ENCODE peak calls at places on chromosomes 5 and 9, in seven cellular contexts. One of them, this sample, is unnamed.

GRCh38 chr5:66882592-66883227 is 286.5 kb downstream of the MAST4 start:
- DNase-seq in HepG2: no peak
- DNase-seq in K562: no peak
- DNase-seq in H1: no peak
- DNase-seq in GM12878: no peak
- DNase-seq in HCT116: no peak
- DNase-seq in SK-N-SH: no peak
- DNase-seq in this sample: no peak

GRCh38 chr5:152058267-152058666 is 133.6 kb upstream of the GLRA1 start:
- DNase-seq in H1: no peak
- DNase-seq in HCT116: no peak
- DNase-seq in K562: no peak
- DNase-seq in SK-N-SH: no peak
- DNase-seq in HepG2: no peak
- DNase-seq in GM12878: no peak
- DNase-seq in this sample: no peak

GRCh38 chr9:5721279-5722087 is 92.6 kb downstream of the RIC1 start:
- DNase-seq in H1: no peak
- DNase-seq in HepG2: peak
- DNase-seq in HCT116: no peak
- DNase-seq in GM12878: no peak
- DNase-seq in SK-N-SH: no peak
- DNase-seq in K562: no peak
- DNase-seq in this sample: no peak

GRCh38 chr5:122371511-122372151 is 59.6 kb downstream of the SNCAIP start:
- DNase-seq in GM12878: no peak
- DNase-seq in HepG2: no peak
- DNase-seq in H1: no peak
- DNase-seq in HCT116: no peak
- DNase-seq in SK-N-SH: no peak
- DNase-seq in K562: no peak
- DNase-seq in this sample: no peak

GRCh38 chr9:81375461-81376100 is 313.8 kb downstream of the TLE1 start:
- DNase-seq in HCT116: no peak
- DNase-seq in SK-N-SH: no peak
- DNase-seq in H1: no peak
- DNase-seq in GM12878: no peak
- DNase-seq in K562: no peak
- DNase-seq in HepG2: no peak
- DNase-seq in this sample: no peak

GRCh38 chr5:68478306-68479091 is 262.9 kb downstream of the PIK3R1 start:
- DNase-seq in HCT116: no peak
- DNase-seq in GM12878: no peak
- DNase-seq in H1: no peak
- DNase-seq in HepG2: no peak
- DNase-seq in SK-N-SH: no peak
- DNase-seq in K562: no peak
- DNase-seq in this sample: no peak

GRCh38 chr9:93010056-93010455 is 48.4 kb upstream of the SUSD3 start:
- DNase-seq in K562: no peak
- DNase-seq in HCT116: no peak
- DNase-seq in GM12878: no peak
- DNase-seq in HepG2: no peak
- DNase-seq in H1: no peak
- DNase-seq in SK-N-SH: peak
- DNase-seq in this sample: no peak

GRCh38 chr5:71573611-71574010 is 13.5 kb upstream of the MCCC2 start:
- DNase-seq in SK-N-SH: no peak
- DNase-seq in K562: no peak
- DNase-seq in GM12878: no peak
- DNase-seq in HCT116: no peak
- DNase-seq in H1: no peak
- DNase-seq in HepG2: peak
- DNase-seq in this sample: no peak

GRCh38 chr5:125660231-125660895 is 762.8 kb upstream of the GRAMD2B start:
- DNase-seq in SK-N-SH: no peak
- DNase-seq in HCT116: no peak
- DNase-seq in HepG2: no peak
- DNase-seq in K562: no peak
- DNase-seq in GM12878: no peak
- DNase-seq in H1: no peak
- DNase-seq in this sample: no peak

GRCh38 chr5:126801992-126802294 is 25.0 kb downstream of the LMNB1 start:
- DNase-seq in SK-N-SH: peak
- DNase-seq in K562: no peak
- DNase-seq in HepG2: peak
- DNase-seq in H1: no peak
- DNase-seq in HCT116: no peak
- DNase-seq in GM12878: no peak
- DNase-seq in this sample: no peak

GRCh38 chr5:65535529-65535987 is 27.4 kb downstream of the CENPK start:
- DNase-seq in H1: no peak
- DNase-seq in HepG2: no peak
- DNase-seq in GM12878: no peak
- DNase-seq in SK-N-SH: no peak
- DNase-seq in K562: no peak
- DNase-seq in HCT116: no peak
- DNase-seq in this sample: no peak

GRCh38 chr9:98018347-98018746 is 35.2 kb downstream of the ANP32B start:
- DNase-seq in GM12878: no peak
- DNase-seq in H1: no peak
- DNase-seq in HepG2: no peak
- DNase-seq in K562: no peak
- DNase-seq in HCT116: no peak
- DNase-seq in SK-N-SH: no peak
- DNase-seq in this sample: no peak

GRCh38 chr5:174935854-174936474 is 211.6 kb downstream of the MSX2 start:
- DNase-seq in HCT116: peak
- DNase-seq in SK-N-SH: peak
- DNase-seq in GM12878: no peak
- DNase-seq in K562: peak
- DNase-seq in HepG2: peak
- DNase-seq in H1: peak
- DNase-seq in this sample: peak

GRCh38 chr5:35041251-35041650 is 6.5 kb downstream of the AGXT2 start:
- DNase-seq in GM12878: no peak
- DNase-seq in HCT116: no peak
- DNase-seq in H1: no peak
- DNase-seq in HepG2: no peak
- DNase-seq in SK-N-SH: no peak
- DNase-seq in K562: no peak
- DNase-seq in this sample: no peak

GRCh38 chr9:35574578-35575104 is 30.4 kb upstream of the TESK1 start:
- DNase-seq in HepG2: no peak
- DNase-seq in GM12878: no peak
- DNase-seq in SK-N-SH: no peak
- DNase-seq in K562: no peak
- DNase-seq in HCT116: no peak
- DNase-seq in H1: no peak
- DNase-seq in this sample: peak

GRCh38 chr5:139458580-139459407 is 3.7 kb downstream of the ECSCR start:
- DNase-seq in K562: no peak
- DNase-seq in GM12878: peak
- DNase-seq in HepG2: no peak
- DNase-seq in SK-N-SH: no peak
- DNase-seq in H1: no peak
- DNase-seq in HCT116: no peak
- DNase-seq in this sample: no peak

GRCh38 chr5:83530186-83530585 is 58.6 kb downstream of the VCAN start:
- DNase-seq in H1: no peak
- DNase-seq in K562: no peak
- DNase-seq in HCT116: no peak
- DNase-seq in HepG2: no peak
- DNase-seq in GM12878: no peak
- DNase-seq in SK-N-SH: no peak
- DNase-seq in this sample: no peak

GRCh38 chr5:83527722-83528438 is 56.3 kb downstream of the VCAN start:
- DNase-seq in SK-N-SH: no peak
- DNase-seq in K562: no peak
- DNase-seq in H1: no peak
- DNase-seq in GM12878: no peak
- DNase-seq in HCT116: no peak
- DNase-seq in HepG2: no peak
- DNase-seq in this sample: no peak

GRCh38 chr5:83527191-83527590 is 55.6 kb downstream of the VCAN start:
- DNase-seq in SK-N-SH: no peak
- DNase-seq in HCT116: no peak
- DNase-seq in GM12878: no peak
- DNase-seq in K562: no peak
- DNase-seq in H1: no peak
- DNase-seq in HepG2: no peak
- DNase-seq in this sample: no peak

GRCh38 chr5:83526289-83526688 is 54.7 kb downstream of the VCAN start:
- DNase-seq in HCT116: no peak
- DNase-seq in SK-N-SH: no peak
- DNase-seq in GM12878: no peak
- DNase-seq in HepG2: no peak
- DNase-seq in K562: no peak
- DNase-seq in H1: no peak
- DNase-seq in this sample: no peak

DNA sequence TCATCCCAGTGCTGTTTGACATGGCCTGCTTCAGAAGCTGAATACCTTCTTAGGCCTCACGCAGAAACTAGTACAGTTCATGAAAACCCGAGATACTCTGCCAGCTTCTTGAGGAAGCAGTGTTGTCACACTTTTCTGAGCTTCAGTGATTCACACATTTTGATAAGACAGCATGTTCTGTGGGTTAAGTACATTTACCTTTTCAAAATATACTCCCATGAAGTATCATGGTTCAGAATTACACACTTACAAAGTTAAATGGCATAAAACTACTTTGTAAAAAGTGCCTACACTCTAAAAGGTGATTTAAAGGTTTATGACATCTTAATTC is 56.9 kb downstream of the VCAN start:
- DNase-seq in HepG2: no peak
- DNase-seq in SK-N-SH: no peak
- DNase-seq in H1: no peak
- DNase-seq in HCT116: no peak
- DNase-seq in GM12878: no peak
- DNase-seq in K562: no peak
- DNase-seq in this sample: no peak
- TF ChIP-seq JUND in HepG2: no peak
- TF ChIP-seq JUND in SK-N-SH: no peak
- TF ChIP-seq JUND in H1: no peak
- TF ChIP-seq JUND in HCT116: no peak
- TF ChIP-seq JUND in GM12878: no peak
- TF ChIP-seq JUND in K562: no peak
- TF ChIP-seq JUND in this sample: no peak

DNA sequence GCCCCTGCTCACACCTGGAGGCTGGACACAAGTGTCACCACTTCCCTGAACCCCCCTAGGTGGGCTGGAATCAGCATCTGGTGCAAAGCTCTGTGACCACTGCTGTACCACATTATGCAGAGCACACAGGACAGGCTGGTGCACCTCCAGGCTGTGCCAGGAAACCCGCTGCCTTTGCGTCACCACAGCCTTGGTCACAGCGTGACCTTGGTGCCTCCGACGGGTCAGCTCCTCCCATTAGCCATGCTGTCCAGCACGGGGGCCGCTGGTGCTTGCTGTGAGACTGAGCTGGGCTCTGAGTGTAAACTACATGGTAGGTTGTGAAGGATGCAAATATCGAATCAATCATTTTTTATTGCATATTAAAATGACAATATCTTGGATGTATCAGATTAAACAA is 2.8 kb upstream of the SEC16A start:
- DNase-seq in SK-N-SH: no peak
- DNase-seq in GM12878: no peak
- DNase-seq in HepG2: peak
- DNase-seq in HCT116: no peak
- DNase-seq in K562: no peak
- DNase-seq in H1: no peak
- DNase-seq in this sample: no peak
- TF ChIP-seq JUND in SK-N-SH: no peak
- TF ChIP-seq JUND in GM12878: no peak
- TF ChIP-seq JUND in HepG2: no peak
- TF ChIP-seq JUND in HCT116: no peak
- TF ChIP-seq JUND in K562: no peak
- TF ChIP-seq JUND in H1: no peak
- TF ChIP-seq JUND in this sample: no peak

DNA sequence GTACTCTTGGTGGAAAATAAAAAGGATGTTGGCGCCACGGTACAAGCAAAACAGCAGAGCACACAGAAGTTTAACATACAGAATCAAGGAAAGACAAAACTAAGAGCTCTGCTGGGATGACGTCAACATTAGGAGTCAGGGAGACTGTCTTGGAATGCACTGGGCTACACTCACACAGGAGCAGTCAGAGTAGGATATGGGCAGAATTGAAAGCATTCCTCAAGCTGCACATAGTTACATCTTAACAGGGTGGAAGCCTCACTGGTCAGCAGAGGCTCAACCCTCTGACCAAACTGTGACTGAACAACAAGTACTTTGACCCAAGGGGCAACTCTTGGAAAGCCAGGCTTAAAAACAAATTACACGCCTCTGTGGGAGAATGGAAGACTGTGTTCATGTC is 772.9 kb downstream of the PRELID2 start:
- DNase-seq in HCT116: no peak
- DNase-seq in GM12878: no peak
- DNase-seq in HepG2: no peak
- DNase-seq in H1: no peak
- DNase-seq in SK-N-SH: no peak
- DNase-seq in K562: no peak
- DNase-seq in this sample: no peak
- TF ChIP-seq JUND in HCT116: no peak
- TF ChIP-seq JUND in GM12878: no peak
- TF ChIP-seq JUND in HepG2: no peak
- TF ChIP-seq JUND in H1: no peak
- TF ChIP-seq JUND in SK-N-SH: no peak
- TF ChIP-seq JUND in K562: no peak
- TF ChIP-seq JUND in this sample: no peak

DNA sequence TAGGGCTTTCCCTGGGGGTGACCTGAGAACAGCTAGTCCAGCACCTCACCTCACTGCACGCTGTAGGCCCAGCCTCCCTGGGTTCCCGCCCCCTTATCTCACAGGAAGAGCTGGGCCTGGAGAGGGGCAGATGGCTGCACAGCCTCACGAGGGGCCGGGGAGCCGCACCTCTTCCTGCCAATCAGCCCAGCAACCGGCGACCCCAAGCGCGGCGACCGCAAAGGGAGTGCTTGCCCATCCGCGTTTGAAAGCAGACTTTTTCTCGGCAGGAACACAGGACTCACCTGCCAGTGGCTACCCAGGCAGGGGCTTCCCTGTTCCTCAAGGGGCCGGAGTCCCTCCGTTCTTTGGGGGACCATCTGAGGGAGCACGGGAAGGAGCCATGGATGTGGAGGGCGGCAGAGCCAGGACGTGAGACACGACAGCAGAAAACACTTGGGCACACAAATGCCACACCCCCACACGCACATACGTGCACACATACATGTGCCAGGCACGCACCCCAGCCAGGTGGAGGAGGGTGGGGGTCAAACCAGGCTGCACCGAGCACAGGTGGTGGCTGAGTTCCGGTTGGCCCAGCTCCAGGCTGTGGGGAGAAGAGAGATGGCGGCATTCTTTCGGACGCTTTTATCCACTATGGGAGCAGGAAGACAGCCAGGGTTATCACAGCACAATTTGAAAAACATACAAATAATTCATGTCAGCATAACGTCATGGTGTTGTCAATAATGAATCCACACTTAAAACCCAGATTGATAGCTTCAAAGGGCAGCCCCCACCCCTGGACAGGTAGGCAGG is 11.3 kb downstream of the TMEM250 start:
- DNase-seq in SK-N-SH: peak
- DNase-seq in GM12878: no peak
- DNase-seq in K562: peak
- DNase-seq in HCT116: no peak
- DNase-seq in H1: no peak
- DNase-seq in HepG2: no peak
- DNase-seq in this sample: no peak
- TF ChIP-seq JUND in SK-N-SH: no peak
- TF ChIP-seq JUND in GM12878: no peak
- TF ChIP-seq JUND in K562: no peak
- TF ChIP-seq JUND in HCT116: no peak
- TF ChIP-seq JUND in H1: no peak
- TF ChIP-seq JUND in HepG2: no peak
- TF ChIP-seq JUND in this sample: no peak